ENCODE peak calls at places on chromosomes 11 and 22, in ten cellular contexts. P is CD8-positive, alpha-beta T cell; F is left ventricle myocardium inferior; H is mucosa of descending colon; B is hepatocyte; O is heart right ventricle; A is GM23338; C is choroid plexus epithelial cell; S is fibroblast of pulmonary artery; K is body of pancreas. G is an unnamed sample.

GRCh38 chr11:83249972-83250593 is 36.1 kb downstream of the CCDC90B start:
- DNase-seq in P (no peak), F (no peak), H (no peak), B (peak), O (no peak), A (peak), C (peak), S (peak), K (peak), G (peak)

GRCh38 chr11:3611976-3612678 is 29.7 kb downstream of the ART5 start:
- DNase-seq in P (no peak), F (no peak), H (no peak), B (no peak), O (no peak), A (no peak), C (no peak), S (no peak), K (no peak), G (no peak)

GRCh38 chr11:29018631-29019030 is 910.4 kb downstream of the METTL15 start:
- DNase-seq in P (no peak), F (no peak), H (no peak), B (no peak), O (no peak), A (no peak), C (peak), S (peak), K (no peak), G (peak)

GRCh38 chr11:83124631-83125424 is 32.1 kb upstream of the PCF11 start:
- DNase-seq in P (no peak), F (no peak), H (no peak), B (no peak), O (no peak), A (no peak), C (no peak), S (no peak), K (no peak), G (no peak)

GRCh38 chr22:30396871-30397655 is at the start of gene SEC14L2:
- DNase-seq in P (peak), F (peak), H (peak), B (peak), O (peak), A (peak), C (peak), S (peak), K (peak), G (peak)

GRCh38 chr11:82988936-82989627 is 82.6 kb downstream of the RAB30 start:
- DNase-seq in P (no peak), F (no peak), H (no peak), B (peak), O (no peak), A (no peak), C (no peak), S (no peak), K (no peak), G (no peak)

GRCh38 chr11:11251394-11251970 is 101.6 kb downstream of the CSNK2A3 start:
- DNase-seq in P (no peak), F (no peak), H (no peak), B (no peak), O (no peak), A (no peak), C (no peak), S (no peak), K (no peak), G (no peak)

GRCh38 chr22:41217553-41218157 is 12.5 kb downstream of the L3MBTL2 start:
- DNase-seq in P (no peak), F (peak), H (no peak), B (peak), O (peak), A (peak), C (peak), S (peak), K (peak), G (peak)

GRCh38 chr11:18144243-18144642 is 11.9 kb downstream of the MRGPRX3 start:
- DNase-seq in P (no peak), F (no peak), H (no peak), B (no peak), O (no peak), A (no peak), C (peak), S (no peak), K (no peak), G (no peak)

GRCh38 chr11:68684385-68685356 is at the start of gene GAL:
- DNase-seq in P (no peak), F (no peak), H (no peak), B (peak), O (no peak), A (peak), C (no peak), S (no peak), K (no peak), G (no peak)

GRCh38 chr11:296976-297665 is 2.2 kb downstream of the IFITM5 start:
- DNase-seq in P (no peak), F (peak), H (peak), B (no peak), O (peak), A (no peak), C (no peak), S (no peak), K (no peak), G (no peak)

GRCh38 chr11:22778642-22779041 is 51.0 kb downstream of the SVIP start:
- DNase-seq in P (no peak), F (no peak), H (no peak), B (peak), O (no peak), A (peak), C (peak), S (no peak), K (no peak), G (no peak)

GRCh38 chr11:8229299-8230177 is 34.1 kb downstream of the LMO1 start:
- DNase-seq in P (no peak), F (peak), H (no peak), B (no peak), O (peak), A (no peak), C (no peak), S (peak), K (peak), G (no peak)

GRCh38 chr11:16184588-16184987 is 171.8 kb downstream of the SOX6 start:
- DNase-seq in P (no peak), F (no peak), H (no peak), B (peak), O (no peak), A (no peak), C (peak), S (peak), K (peak), G (peak)

GRCh38 chr11:69926376-69927050 is 107.3 kb upstream of the FGF3 start:
- DNase-seq in P (no peak), F (no peak), H (peak), B (no peak), O (peak), A (no peak), C (no peak), S (no peak), K (no peak), G (no peak)

GRCh38 chr11:130908061-130908460 is 8.2 kb downstream of the SNX19 start:
- DNase-seq in P (no peak), F (no peak), H (no peak), B (no peak), O (no peak), A (no peak), C (no peak), S (no peak), K (no peak), G (no peak)

GRCh38 chr11:102749101-102749725 is 24.5 kb upstream of the MMP8 start:
- DNase-seq in P (no peak), F (no peak), H (no peak), B (no peak), O (no peak), A (no peak), C (no peak), S (no peak), K (no peak), G (no peak)

GRCh38 chr11:27174672-27175210 is 134.1 kb downstream of the BBOX1 start:
- DNase-seq in P (no peak), F (no peak), H (no peak), B (no peak), O (no peak), A (no peak), C (no peak), S (no peak), K (no peak), G (no peak)

GRCh38 chr11:128582496-128583366 is 4.6 kb downstream of the ETS1 start:
- DNase-seq in P (no peak), F (no peak), H (no peak), B (peak), O (peak), A (peak), C (peak), S (peak), K (peak), G (peak)
- H3K4me3 ChIP-seq in P (no peak), F (no peak), H (no peak), B (no peak), O (no peak), A (peak), C (peak), S (no peak), K (no peak), G (no peak)

DNA sequence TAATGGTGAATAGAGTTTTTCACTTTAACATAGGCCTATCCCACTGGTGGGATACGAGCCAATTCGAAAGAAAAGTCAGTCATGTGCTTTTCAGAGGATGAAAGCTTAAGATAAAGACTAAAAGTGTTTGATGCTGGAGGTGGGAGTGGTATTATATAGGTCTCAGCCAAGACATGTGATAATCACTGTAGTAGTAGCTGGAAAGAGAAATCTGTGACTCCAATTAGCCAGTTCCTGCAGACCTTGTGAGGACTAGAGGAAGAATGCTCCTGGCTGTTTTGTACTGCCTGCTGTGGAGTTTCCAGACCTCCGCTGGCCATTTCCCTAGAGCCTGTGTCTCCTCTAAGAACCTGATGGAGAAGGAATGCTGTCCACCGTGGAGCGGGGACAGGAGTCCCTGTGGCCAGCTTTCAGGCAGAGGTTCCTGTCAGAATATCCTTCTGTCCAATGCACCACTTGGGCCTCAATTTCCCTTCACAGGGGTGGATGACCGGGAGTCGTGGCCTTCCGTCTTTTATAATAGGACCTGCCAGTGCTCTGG is at the start of gene TYR:
- DNase-seq in P (no peak), F (no peak), H (no peak), B (no peak), O (no peak), A (no peak), C (no peak), S (no peak), K (no peak), G (no peak)
- TF ChIP-seq CTCF in P (no peak), F (no peak), H (no peak), B (no peak), O (no peak), A (no peak), C (no peak), S (no peak), K (no peak), G (no peak)

DNA sequence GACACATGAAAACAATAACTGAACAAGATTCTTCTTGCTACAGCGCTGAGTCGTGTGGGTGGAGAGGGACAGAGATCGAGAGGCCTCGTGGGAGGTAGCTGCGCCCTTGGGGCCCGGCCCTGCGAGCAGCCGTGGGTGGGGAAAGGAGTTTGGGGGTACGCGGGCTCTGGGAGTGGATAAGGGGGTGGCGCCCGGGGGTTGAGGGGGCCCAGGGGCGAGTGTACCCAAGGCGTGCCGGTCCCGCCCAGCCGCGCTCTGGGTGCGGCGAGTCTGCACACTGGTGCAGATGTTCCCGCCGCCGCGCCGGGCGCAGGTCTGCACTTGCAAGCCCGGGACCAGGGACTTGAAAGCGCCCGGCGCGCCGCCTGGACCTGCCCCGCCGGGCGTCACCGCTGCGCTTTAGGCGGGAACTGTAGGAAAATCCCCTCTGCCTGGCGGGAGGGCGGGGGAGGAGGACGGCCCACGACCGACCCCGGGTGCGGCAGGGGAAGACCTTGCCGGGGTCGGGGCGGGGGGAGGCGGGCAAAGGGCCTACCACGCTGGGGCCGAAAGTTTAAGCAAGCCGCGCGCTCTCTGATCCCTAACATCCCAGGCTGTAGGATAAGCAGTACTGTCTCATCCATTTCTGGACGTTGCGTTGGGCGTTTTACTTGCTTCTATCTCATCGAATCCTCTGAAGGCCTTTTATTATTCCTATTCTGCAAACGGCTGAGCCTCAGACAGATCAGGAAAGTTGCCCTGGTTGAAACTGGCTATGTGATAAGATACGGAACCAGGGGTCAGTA is 1.4 kb upstream of the KREMEN1 start:
- DNase-seq in P (no peak), F (no peak), H (peak), B (peak), O (peak), A (peak), C (peak), S (no peak), K (peak), G (peak)
- H3K4me3 ChIP-seq in P (peak), F (peak), H (no peak), B (peak), O (no peak), A (peak), C (peak), S (peak), K (no peak), G (peak)

GRCh38 chr11:64919627-64920026 is 2.6 kb upstream of the ATG2A start:
- DNase-seq in P (no peak), F (no peak), H (peak), B (no peak), O (no peak), A (no peak), C (no peak), S (no peak), K (no peak), G (no peak)
- TF ChIP-seq CTCF in P (no peak), F (no peak), H (no peak), B (no peak), O (no peak), A (no peak), C (no peak), S (no peak), K (no peak), G (no peak)

DNA sequence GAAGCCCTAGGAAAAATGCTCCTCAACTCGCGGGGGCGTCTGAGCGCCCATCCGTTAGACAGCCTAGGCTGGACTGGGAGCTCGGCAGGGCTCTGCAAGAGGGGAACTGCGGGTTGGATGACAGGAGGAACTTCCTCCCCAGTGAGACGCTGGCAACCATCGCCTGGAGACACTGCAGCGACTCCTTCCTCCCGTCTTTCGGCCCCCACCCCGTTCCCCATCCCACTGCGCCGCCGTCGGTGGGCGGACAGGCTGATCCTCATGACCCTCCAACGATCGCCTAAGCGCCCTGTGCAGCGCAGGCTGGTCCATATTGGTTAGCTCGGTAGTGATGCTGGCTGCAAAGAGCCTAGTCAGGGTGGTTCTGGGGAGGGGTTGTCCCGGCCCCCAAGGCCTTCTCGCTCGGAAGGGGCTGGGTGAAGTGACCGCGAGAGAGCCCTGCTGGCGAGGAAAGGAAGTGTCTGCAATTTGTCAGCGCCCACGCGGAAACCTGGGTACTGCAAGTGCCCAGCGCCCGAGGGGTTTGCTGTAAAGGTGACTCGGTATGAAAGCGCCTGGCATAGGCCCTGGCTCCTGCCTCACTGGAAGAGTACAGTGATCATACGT is 638 bp downstream of the NRGN start:
- DNase-seq in P (peak), F (peak), H (no peak), B (no peak), O (peak), A (peak), C (peak), S (peak), K (no peak), G (no peak)
- H3K4me3 ChIP-seq in P (peak), F (peak), H (no peak), B (peak), O (peak), A (peak), C (peak), S (peak), K (no peak), G (peak)

G was measured in astrocyte of the spinal cord.